ENCODE peak calls at places on chromosome 5, in four cellular contexts. Z is stomach, X is SJSA1, I is lower lobe of right lung. T is an unnamed sample.

GRCh38 chr5:59542841-59543825 is 350.4 kb downstream of the PDE4D start:
- DNase-seq in X (no peak), Z (peak; percentile 34), I (no peak), T (no peak)

GRCh38 chr5:43702293-43702692 is 99.3 kb downstream of the NNT start:
- DNase-seq in Z (no peak), X (no peak), I (no peak), T (no peak)

GRCh38 chr5:80961376-80962281 is 1.5 kb downstream of the RASGRF2 start:
- DNase-seq in I (no peak), X (no peak), Z (no peak), T (no peak)

GRCh38 chr5:72096602-72097205 is 10.6 kb upstream of the MAP1B start:
- DNase-seq in X (no peak), I (no peak), Z (no peak), T (no peak)

GRCh38 chr5:78615697-78616096 is 32.9 kb downstream of the LHFPL2 start:
- DNase-seq in Z (no peak), X (no peak), I (no peak), T (no peak)

GRCh38 chr5:143850050-143850713 is 38.2 kb downstream of the HMHB1 start:
- DNase-seq in Z (no peak), I (no peak), X (no peak), T (no peak)

GRCh38 chr5:139733698-139734491 is 61.7 kb upstream of the PSD2 start:
- DNase-seq in Z (peak; percentile 68), X (no peak), I (no peak), T (no peak)

GRCh38 chr5:21831145-21831787 is 1021.9 kb downstream of the CDH12 start:
- DNase-seq in I (no peak), Z (no peak), X (no peak), T (no peak)

GRCh38 chr5:93150311-93151012 is 430.6 kb downstream of the NR2F1-AS1 start:
- DNase-seq in Z (no peak), I (no peak), X (no peak), T (no peak)

GRCh38 chr5:56282951-56283350 is 49.8 kb upstream of the ANKRD55 start:
- DNase-seq in I (no peak), Z (no peak), X (no peak), T (no peak)

GRCh38 chr5:10913846-10914245 is 152.8 kb upstream of the DAP start:
- DNase-seq in Z (no peak), I (no peak), X (peak; percentile 66), T (no peak)

GRCh38 chr5:78050888-78051287 is 243.6 kb downstream of the AP3B1 start:
- DNase-seq in I (no peak), Z (no peak), X (no peak), T (no peak)

GRCh38 chr5:132831095-132831860 is 831 bp upstream of the SHROOM1 start:
- DNase-seq in X (no peak), I (no peak), Z (no peak), T (no peak)

GRCh38 chr5:179974281-179974945 is 66.7 kb upstream of the TBC1D9B start:
- DNase-seq in Z (no peak), X (no peak), I (no peak), T (no peak)

GRCh38 chr5:66889524-66889923 is 293.3 kb downstream of the MAST4 start:
- DNase-seq in X (no peak), I (no peak), Z (no peak), T (no peak)

GRCh38 chr5:101346447-101346846 is 443.4 kb upstream of the ST8SIA4 start:
- DNase-seq in Z (no peak), I (no peak), X (no peak), T (no peak)

GRCh38 chr5:56616454-56617160 is 198.7 kb upstream of the MAP3K1 start:
- DNase-seq in X (no peak), Z (no peak), I (no peak), T (no peak)

GRCh38 chr5:177232761-177233160 is 70.8 kb downstream of the RAB24 start:
- DNase-seq in Z (no peak), X (no peak), I (no peak), T (no peak)

GRCh38 chr5:64766105-64766504 is 2.4 kb downstream of the SREK1IP1 start:
- DNase-seq in X (no peak), Z (no peak), I (no peak), T (no peak)

GRCh38 chr5:123450114-123450513 is 26.9 kb upstream of the CEP120 start:
- DNase-seq in X (no peak), I (no peak), Z (no peak), T (no peak)

GRCh38 chr5:98705841-98706240 is 67.6 kb upstream of the RGMB start:
- DNase-seq in I (no peak), Z (no peak), X (no peak), T (no peak)

GRCh38 chr5:6279607-6280006 is 98.7 kb downstream of the MED10 start:
- DNase-seq in Z (no peak), I (no peak), X (no peak), T (no peak)

GRCh38 chr5:168341178-168341577 is 49.7 kb downstream of the WWC1 start:
- DNase-seq in Z (no peak), X (no peak), I (no peak), T (no peak)

GRCh38 chr5:153572393-153572930 is 82.0 kb downstream of the GRIA1 start:
- DNase-seq in I (no peak), X (no peak), Z (no peak), T (no peak)

GRCh38 chr5:127040779-127041520 is 10.6 kb upstream of the MARCHF3 start:
- DNase-seq in X (no peak), Z (peak; percentile 28), I (no peak), T (no peak)

GRCh38 chr5:74634611-74635286 is 5.8 kb downstream of the ENC1 start:
- DNase-seq in Z (no peak), I (no peak), X (no peak), T (no peak)
- H3K27ac ChIP-seq in Z (no peak overlapping the region), I (no peak overlapping the region), X (no peak overlapping the region), T (no peak overlapping the region)

DNA sequence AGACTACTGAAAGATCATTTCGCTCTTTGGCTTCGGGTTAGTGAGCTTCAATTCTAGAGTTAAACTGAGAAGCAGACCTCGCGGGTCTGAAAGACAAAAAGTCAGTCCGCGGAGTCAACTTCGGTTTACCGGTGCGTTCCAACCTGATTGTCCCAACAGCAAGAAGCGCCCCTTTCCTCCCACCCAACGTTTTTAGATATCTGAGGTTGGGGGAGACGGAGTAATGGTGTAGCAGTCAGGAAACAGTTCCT is 815 bp upstream of the ISL1 start:
- DNase-seq in I (no peak), X (no peak), Z (no peak), T (no peak)
- H3K4me3 ChIP-seq in I (peak overlapping the region; percentile 45), X (peak overlapping the region; percentile 44), Z (peak overlapping the region; percentile 71), T (peak overlapping the region; percentile 69)

GRCh38 chr5:150022681-150023080 is 22.1 kb downstream of the HMGXB3 start:
- DNase-seq in Z (no peak), X (no peak), I (no peak), T (no peak)
- H3K27ac ChIP-seq in Z (no peak overlapping the region), X (peak overlapping the region; percentile 73), I (no peak overlapping the region), T (no peak overlapping the region)

GRCh38 chr5:91352831-91353695 is 30.1 kb downstream of the ARRDC3 start:
- DNase-seq in X (no peak), Z (no peak), I (no peak), T (no peak)
- H3K4me3 ChIP-seq in X (no peak overlapping the region), Z (no peak overlapping the region), I (no peak overlapping the region), T (no peak overlapping the region)

GRCh38 chr5:146732966-146733365 is 145.6 kb downstream of the PPP2R2B start:
- DNase-seq in X (no peak), I (no peak), Z (no peak), T (no peak)
- H3K27ac ChIP-seq in X (peak overlapping the region; percentile 52), I (no peak overlapping the region), Z (no peak overlapping the region), T (no peak overlapping the region)

DNA sequence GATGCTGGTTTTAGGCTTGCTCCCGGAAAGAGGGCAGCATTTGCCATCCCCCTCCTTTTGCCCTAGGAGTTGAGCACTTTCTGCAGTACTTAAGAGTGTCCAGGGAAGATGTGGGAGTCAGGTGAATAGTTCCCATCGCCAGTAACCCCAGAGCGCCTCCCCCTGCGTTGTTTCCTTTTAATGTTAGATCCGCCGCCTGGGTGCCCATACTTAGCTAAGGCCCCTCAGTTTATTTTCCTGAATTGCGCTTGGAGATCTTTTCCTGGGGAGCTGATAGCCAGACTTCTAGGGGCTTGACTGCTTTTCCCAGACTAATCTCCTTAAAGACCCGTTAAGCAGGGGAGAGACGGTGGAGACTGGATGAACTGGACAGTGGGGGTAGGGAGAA is 377 bp upstream of the PCDHAC2 start:
- DNase-seq in I (no peak), X (no peak), Z (no peak), T (no peak)
- H3K4me3 ChIP-seq in I (peak overlapping the region; percentile 62), X (no peak overlapping the region), Z (peak overlapping the region; percentile 53), T (peak overlapping the region; percentile 82)

DNA sequence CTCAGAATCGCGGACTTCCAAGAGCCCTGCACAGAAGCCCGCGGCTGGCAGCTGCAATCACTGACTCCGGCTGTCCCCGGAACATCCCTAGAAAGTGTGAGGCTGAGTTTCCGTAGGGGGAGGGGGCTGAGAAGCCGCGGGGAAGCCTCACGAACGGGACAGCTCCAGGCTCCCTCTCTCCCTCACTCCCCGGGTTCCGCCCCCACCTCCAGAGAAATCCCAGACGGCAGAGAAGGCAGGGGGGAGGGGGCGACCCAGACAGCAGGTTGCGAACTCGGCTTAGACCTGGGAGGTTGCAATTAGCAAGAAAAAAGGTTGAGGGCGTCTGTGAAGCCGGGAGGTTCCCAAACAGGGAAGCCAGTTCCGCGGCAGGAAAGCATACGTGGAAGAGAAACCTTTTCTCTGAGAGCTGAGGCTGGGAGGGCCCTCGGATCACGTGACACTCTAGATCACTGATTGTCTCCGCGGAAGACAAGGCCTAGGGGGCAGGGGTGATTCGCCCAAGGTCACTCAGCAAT is 73.8 kb upstream of the CPLX2 start:
- DNase-seq in I (no peak), X (no peak), Z (no peak), T (no peak)
- H3K27ac ChIP-seq in I (no peak overlapping the region), X (no peak overlapping the region), Z (peak overlapping the region; percentile 28), T (no peak overlapping the region)

DNA sequence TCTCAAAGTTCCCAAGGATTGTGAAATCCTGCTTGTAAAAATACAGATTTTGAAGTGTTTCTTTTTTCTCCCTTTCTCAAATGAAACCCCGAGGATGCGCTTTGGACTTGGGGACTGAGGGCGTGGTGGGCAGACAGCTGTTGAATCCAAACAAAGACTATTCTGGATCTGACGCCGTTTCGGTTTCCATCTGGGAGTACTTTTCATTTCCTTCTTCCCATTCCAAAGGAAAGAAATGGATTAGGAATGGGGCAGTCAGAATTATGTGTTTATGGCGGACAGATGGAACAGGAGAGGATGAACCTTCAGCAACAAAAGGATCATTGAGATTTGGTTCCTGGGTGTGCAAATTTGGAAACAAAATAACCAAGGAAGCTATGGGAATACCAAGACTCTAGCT is 300.5 kb downstream of the PARP8 start:
- DNase-seq in X (no peak), I (no peak), Z (no peak), T (no peak)
- H3K4me3 ChIP-seq in X (no peak overlapping the region), I (peak overlapping the region; percentile 51), Z (peak overlapping the region; percentile 63), T (peak overlapping the region; percentile 68)

GRCh38 chr5:23389543-23390215 is 117.7 kb upstream of the PRDM9 start:
- DNase-seq in I (no peak), Z (no peak), X (no peak), T (no peak)
- H3K27ac ChIP-seq in I (no peak overlapping the region), Z (no peak overlapping the region), X (no peak overlapping the region), T (no peak overlapping the region)

GRCh38 chr5:470961-471749 is 28.2 kb downstream of the EXOC3 start:
- DNase-seq in X (no peak), I (no peak), Z (no peak), T (no peak)
- H3K4me3 ChIP-seq in X (no peak overlapping the region), I (peak overlapping the region; percentile 97), Z (no peak overlapping the region), T (peak overlapping the region; percentile 79)